ENCODE peak calls at places on chromosomes 4 and X, in eight cellular contexts. F is OCI-LY7, G is GM23248, P is GM23338, A is colonic mucosa, N is fibroblast of lung, S is tibial nerve, T is right cardiac atrium. M is an unnamed sample.

GRCh38 chrX:20205927-20206708 is 60.6 kb downstream of the RPS6KA3 start:
- DNase-seq in F (no peak), G (no peak), P (no peak), A (no peak), N (no peak), S (no peak), T (no peak), M (no peak)

GRCh38 chrX:86028681-86029080 is 18.7 kb downstream of the CHM start:
- DNase-seq in F (no peak), G (peak; percentile 20), P (no peak), A (no peak), N (no peak), S (no peak), T (no peak), M (no peak)

GRCh38 chrX:24396930-24397277 is 36.5 kb downstream of the SUPT20HL1 start:
- DNase-seq in F (no peak), G (peak; percentile 33), P (no peak), A (no peak), N (no peak), S (no peak), T (no peak), M (no peak)

GRCh38 chr4:18391370-18391728 is 369.8 kb upstream of the LCORL start:
- DNase-seq in F (no peak), G (no peak), P (no peak), A (no peak), N (no peak), S (no peak), T (no peak), M (no peak)

GRCh38 chr4:152109585-152110509 is 349.0 kb upstream of the GATB start:
- DNase-seq in F (no peak), G (peak; percentile 42), P (no peak), A (no peak), N (peak; percentile 18), S (no peak), T (no peak), M (no peak)

GRCh38 chr4:10746371-10747143 is 62.0 kb upstream of the CLNK start:
- DNase-seq in F (no peak), G (peak; percentile 39), P (no peak), A (no peak), N (peak; percentile 13), S (no peak), T (peak; percentile 41), M (no peak)

GRCh38 chr4:39700500-39700899 is 2.6 kb downstream of the UBE2K start:
- DNase-seq in F (no peak), G (peak; percentile 5), P (no peak), A (no peak), N (no peak), S (no peak), T (no peak), M (no peak)

GRCh38 chr4:46698891-46699290 is 210.2 kb downstream of the COX7B2 start:
- DNase-seq in F (no peak), G (no peak), P (no peak), A (no peak), N (no peak), S (no peak), T (no peak), M (no peak)

GRCh38 chrX:13053171-13053570 is 8.8 kb upstream of the FAM9C start:
- DNase-seq in F (no peak), G (no peak), P (no peak), A (no peak), N (no peak), S (no peak), T (no peak), M (no peak)

GRCh38 chrX:87338510-87338909 is 179.1 kb upstream of the KLHL4 start:
- DNase-seq in F (peak; percentile 1), G (peak; percentile 0), P (peak; percentile 34), A (no peak), N (peak; percentile 39), S (no peak), T (no peak), M (no peak)

GRCh38 chr4:6875431-6875831 is 34.2 kb upstream of the TBC1D14 start:
- DNase-seq in F (peak; percentile 17), G (no peak), P (no peak), A (no peak), N (no peak), S (no peak), T (peak; percentile 46), M (no peak)

GRCh38 chrX:140431521-140431920 is 73.3 kb downstream of the SOX3 start:
- DNase-seq in F (no peak), G (peak; percentile 33), P (no peak), A (no peak), N (peak; percentile 6), S (no peak), T (no peak), M (no peak)

GRCh38 chr4:56606385-56606784 is 74.7 kb downstream of the HOPX start:
- DNase-seq in F (no peak), G (no peak), P (peak; percentile 5), A (no peak), N (no peak), S (no peak), T (no peak), M (no peak)

GRCh38 chrX:57929373-57929772 is 19.1 kb upstream of the ZXDA start:
- DNase-seq in F (peak; percentile 44), G (peak; percentile 45), P (peak; percentile 65), A (no peak), N (peak; percentile 23), S (no peak), T (no peak), M (no peak)

GRCh38 chrX:22534643-22535042 is 261.9 kb downstream of the CBLL2 start:
- DNase-seq in F (no peak), G (peak; percentile 90), P (no peak), A (no peak), N (peak; percentile 87), S (no peak), T (no peak), M (no peak)

GRCh38 chr4:1002131-1002630 is 9.0 kb upstream of the SLC26A1 start:
- DNase-seq in F (no peak), G (peak; percentile 63), P (peak; percentile 78), A (no peak), N (peak; percentile 28), S (peak; percentile 35), T (no peak), M (no peak)

GRCh38 chr4:4333265-4333706 is 43.2 kb downstream of the ZBTB49 start:
- DNase-seq in F (no peak), G (peak; percentile 80), P (no peak), A (no peak), N (peak; percentile 76), S (no peak), T (peak; percentile 71), M (no peak)

GRCh38 chrX:150361070-150361776 is 1.9 kb upstream of the MAMLD1 start:
- DNase-seq in F (no peak), G (peak; percentile 16), P (peak; percentile 57), A (no peak), N (peak; percentile 35), S (no peak), T (no peak), M (peak; percentile 33)

GRCh38 chrX:41276661-41277506 is 57.1 kb upstream of the DDX3X start:
- DNase-seq in F (peak; percentile 57), G (no peak), P (peak; percentile 27), A (no peak), N (peak; percentile 16), S (no peak), T (no peak), M (no peak)

GRCh38 chrX:41273638-41274037 is 60.3 kb upstream of the DDX3X start:
- DNase-seq in F (no peak), G (peak; percentile 33), P (no peak), A (no peak), N (no peak), S (no peak), T (no peak), M (no peak)

GRCh38 chrX:41275661-41276609 is 58.0 kb upstream of the DDX3X start:
- DNase-seq in F (peak; percentile 66), G (peak; percentile 68), P (peak; percentile 63), A (peak; percentile 67), N (peak; percentile 73), S (peak; percentile 23), T (peak; percentile 71), M (peak; percentile 30)
- H3K27ac ChIP-seq in F (peak overlapping the region; percentile 77), G (no peak overlapping the region), P (peak overlapping the region; percentile 66), A (no peak overlapping the region), N (no peak overlapping the region), S (peak overlapping the region; percentile 75), T (peak overlapping the region; percentile 26), M (no peak overlapping the region)

DNA sequence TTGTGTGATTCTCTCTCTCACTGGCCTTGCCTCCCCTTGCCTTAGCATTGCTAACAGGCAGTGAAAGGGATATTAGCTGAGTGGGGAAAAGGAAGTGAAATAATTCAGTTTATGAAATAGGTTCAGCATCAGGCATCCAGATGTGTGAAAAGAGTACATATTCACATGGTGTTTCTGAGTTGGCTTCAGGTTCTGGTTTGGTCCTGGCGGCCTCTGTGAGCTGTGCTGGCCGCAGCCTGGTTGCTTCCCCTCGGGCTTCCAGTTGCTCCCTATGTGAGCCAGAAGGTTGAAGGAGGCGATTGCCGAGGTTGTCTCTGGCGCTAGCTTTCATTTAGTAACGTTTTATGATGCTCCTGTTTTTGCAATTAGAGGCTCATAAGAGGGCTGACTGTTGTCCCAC is 99.1 kb upstream of the TLR2 start:
- DNase-seq in F (no peak), G (peak; percentile 40), P (no peak), A (no peak), N (no peak), S (no peak), T (no peak), M (no peak)
- H3K4me3 ChIP-seq in F (no peak overlapping the region), G (peak overlapping the region; percentile 22), P (no peak overlapping the region), A (no peak overlapping the region), N (no peak overlapping the region), S (no peak overlapping the region), T (no peak overlapping the region), M (no peak overlapping the region)

GRCh38 chr4:118921736-118922135 is 33.1 kb downstream of the SYNPO2 start:
- DNase-seq in F (no peak), G (no peak), P (no peak), A (no peak), N (no peak), S (no peak), T (no peak), M (no peak)
- H3K4me1 ChIP-seq in F (no peaks in the 10 kb centered on the region), G (peaks cover 23% of the 10 kb centered on the region), P (no peaks in the 10 kb centered on the region), A (no peaks in the 10 kb centered on the region), N (peaks cover 3% of the 10 kb centered on the region), S (no peaks in the 10 kb centered on the region), T (peaks cover 4% of the 10 kb centered on the region), M (no peaks in the 10 kb centered on the region)

GRCh38 chrX:34631826-34632225 is 25.3 kb downstream of the TMEM47 start:
- DNase-seq in F (no peak), G (no peak), P (no peak), A (no peak), N (peak; percentile 79), S (no peak), T (no peak), M (no peak)

GRCh38 chrX:34624416-34624815 is 32.7 kb downstream of the TMEM47 start:
- DNase-seq in F (no peak), G (peak; percentile 12), P (no peak), A (no peak), N (peak; percentile 1), S (no peak), T (no peak), M (no peak)

GRCh38 chrX:34632404-34632803 is 24.7 kb downstream of the TMEM47 start:
- DNase-seq in F (no peak), G (peak; percentile 21), P (no peak), A (no peak), N (peak; percentile 32), S (no peak), T (no peak), M (no peak)

DNA sequence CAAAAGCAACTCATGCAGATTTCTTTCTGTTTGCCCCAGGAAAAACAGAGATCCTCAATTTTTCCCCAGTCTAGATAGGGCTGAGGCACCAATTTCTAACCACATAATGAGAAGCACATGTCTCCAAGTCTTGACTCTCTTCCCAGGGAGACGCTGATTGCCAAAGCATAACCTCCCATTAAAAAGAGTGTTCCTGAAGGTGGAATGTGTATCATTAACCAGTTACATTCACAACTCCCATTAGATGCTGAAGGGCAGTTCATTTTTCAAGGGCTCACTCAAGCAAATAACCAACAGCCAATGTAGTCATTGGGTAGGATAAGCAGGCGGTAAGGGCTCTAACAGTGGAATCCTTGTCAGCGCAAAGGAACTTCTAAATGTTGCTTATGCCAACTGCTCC is 27.5 kb downstream of the TMEM47 start:
- DNase-seq in F (no peak), G (peak; percentile 59), P (no peak), A (no peak), N (peak; percentile 21), S (no peak), T (no peak), M (no peak)
- H3K27ac ChIP-seq in F (no peak overlapping the region), G (peak overlapping the region; percentile 37), P (peak overlapping the region; percentile 9), A (no peak overlapping the region), N (no peak overlapping the region), S (no peak overlapping the region), T (no peak overlapping the region), M (no peak overlapping the region)